ENCODE peak calls at places on chromosome 15, in seven cellular contexts. One of them, this sample, is unnamed.

GRCh38 chr15:35547775-35548364 is 1.9 kb upstream of the DPH6 start:
- DNase-seq in type B pancreatic cell: no peak
- DNase-seq in H9: peak
- DNase-seq in GM13977: no peak
- DNase-seq in cardiac fibroblast: no peak
- DNase-seq in bronchial epithelial cell: no peak
- DNase-seq in AG04450: no peak
- DNase-seq in this sample: no peak

GRCh38 chr15:98776607-98777281 is 128.4 kb downstream of the IGF1R start:
- DNase-seq in bronchial epithelial cell: no peak
- DNase-seq in GM13977: peak
- DNase-seq in H9: no peak
- DNase-seq in AG04450: no peak
- DNase-seq in type B pancreatic cell: no peak
- DNase-seq in cardiac fibroblast: no peak
- DNase-seq in this sample: no peak

GRCh38 chr15:38714309-38715072 is 149.9 kb upstream of the RASGRP1 start:
- DNase-seq in H9: no peak
- DNase-seq in GM13977: no peak
- DNase-seq in type B pancreatic cell: no peak
- DNase-seq in bronchial epithelial cell: peak
- DNase-seq in AG04450: peak
- DNase-seq in cardiac fibroblast: peak
- DNase-seq in this sample: no peak

GRCh38 chr15:23897091-23897490 is 210.0 kb upstream of the NDN start:
- DNase-seq in cardiac fibroblast: no peak
- DNase-seq in H9: no peak
- DNase-seq in GM13977: no peak
- DNase-seq in type B pancreatic cell: no peak
- DNase-seq in bronchial epithelial cell: no peak
- DNase-seq in AG04450: no peak
- DNase-seq in this sample: no peak

GRCh38 chr15:70160267-70160666 is 62.5 kb upstream of the TLE3 start:
- DNase-seq in GM13977: no peak
- DNase-seq in AG04450: no peak
- DNase-seq in H9: no peak
- DNase-seq in type B pancreatic cell: no peak
- DNase-seq in cardiac fibroblast: peak
- DNase-seq in bronchial epithelial cell: peak
- DNase-seq in this sample: no peak

GRCh38 chr15:90231028-90232017 is 2.4 kb downstream of the CIB1 start:
- DNase-seq in bronchial epithelial cell: peak
- DNase-seq in cardiac fibroblast: no peak
- DNase-seq in AG04450: no peak
- DNase-seq in type B pancreatic cell: no peak
- DNase-seq in GM13977: peak
- DNase-seq in H9: no peak
- DNase-seq in this sample: no peak

GRCh38 chr15:64144565-64145281 is 6.8 kb upstream of the SNX22 start:
- DNase-seq in GM13977: peak
- DNase-seq in cardiac fibroblast: no peak
- DNase-seq in bronchial epithelial cell: no peak
- DNase-seq in AG04450: no peak
- DNase-seq in H9: no peak
- DNase-seq in type B pancreatic cell: no peak
- DNase-seq in this sample: no peak

GRCh38 chr15:52699457-52699856 is 20.3 kb upstream of the ATOSA start:
- DNase-seq in cardiac fibroblast: no peak
- DNase-seq in H9: no peak
- DNase-seq in AG04450: no peak
- DNase-seq in type B pancreatic cell: no peak
- DNase-seq in GM13977: no peak
- DNase-seq in bronchial epithelial cell: no peak
- DNase-seq in this sample: no peak

GRCh38 chr15:65790692-65791334 is 1.3 kb downstream of the DENND4A start:
- DNase-seq in GM13977: peak
- DNase-seq in type B pancreatic cell: no peak
- DNase-seq in H9: no peak
- DNase-seq in bronchial epithelial cell: peak
- DNase-seq in AG04450: no peak
- DNase-seq in cardiac fibroblast: peak
- DNase-seq in this sample: no peak

GRCh38 chr15:41935566-41936020 is 36.8 kb downstream of the EHD4 start:
- DNase-seq in H9: no peak
- DNase-seq in bronchial epithelial cell: no peak
- DNase-seq in type B pancreatic cell: no peak
- DNase-seq in AG04450: no peak
- DNase-seq in cardiac fibroblast: no peak
- DNase-seq in GM13977: peak
- DNase-seq in this sample: no peak

GRCh38 chr15:100256096-100256984 is 85.4 kb downstream of the ADAMTS17 start:
- DNase-seq in H9: peak
- DNase-seq in bronchial epithelial cell: no peak
- DNase-seq in cardiac fibroblast: no peak
- DNase-seq in AG04450: no peak
- DNase-seq in type B pancreatic cell: peak
- DNase-seq in GM13977: no peak
- DNase-seq in this sample: no peak

GRCh38 chr15:100256985-100257650 is 84.7 kb downstream of the ADAMTS17 start:
- DNase-seq in bronchial epithelial cell: no peak
- DNase-seq in GM13977: no peak
- DNase-seq in cardiac fibroblast: no peak
- DNase-seq in type B pancreatic cell: peak
- DNase-seq in H9: no peak
- DNase-seq in AG04450: no peak
- DNase-seq in this sample: no peak

GRCh38 chr15:100255644-100256043 is 86.1 kb downstream of the ADAMTS17 start:
- DNase-seq in GM13977: no peak
- DNase-seq in cardiac fibroblast: no peak
- DNase-seq in AG04450: no peak
- DNase-seq in H9: no peak
- DNase-seq in type B pancreatic cell: no peak
- DNase-seq in bronchial epithelial cell: no peak
- DNase-seq in this sample: no peak

GRCh38 chr15:100261302-100262240 is 80.2 kb downstream of the ADAMTS17 start:
- DNase-seq in H9: no peak
- DNase-seq in AG04450: no peak
- DNase-seq in GM13977: no peak
- DNase-seq in bronchial epithelial cell: no peak
- DNase-seq in type B pancreatic cell: peak
- DNase-seq in cardiac fibroblast: no peak
- DNase-seq in this sample: no peak

DNA sequence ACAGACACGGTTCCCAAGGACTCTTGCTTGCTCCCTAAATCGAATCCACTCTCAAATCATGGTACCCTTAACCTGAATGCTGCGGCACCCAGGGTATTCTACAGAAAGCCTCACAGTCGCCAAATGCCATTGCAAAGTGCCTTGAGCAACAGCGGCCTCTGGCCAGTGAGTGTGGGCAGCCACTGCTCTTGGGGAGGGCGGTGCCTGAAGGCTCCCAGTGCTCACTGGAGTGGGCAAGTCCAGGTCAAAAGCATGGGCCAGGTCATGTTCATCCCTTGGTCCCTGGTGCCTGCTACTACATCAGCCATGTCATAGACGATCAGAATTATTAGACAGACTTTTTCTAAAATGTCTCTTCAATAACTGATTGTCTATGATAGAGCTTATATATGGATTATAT is 82.5 kb downstream of the ADAMTS17 start:
- DNase-seq in cardiac fibroblast: no peak
- DNase-seq in type B pancreatic cell: peak
- DNase-seq in H9: no peak
- DNase-seq in GM13977: no peak
- DNase-seq in AG04450: no peak
- DNase-seq in bronchial epithelial cell: no peak
- DNase-seq in this sample: no peak
- TF ChIP-seq CTCF in cardiac fibroblast: no peak
- TF ChIP-seq CTCF in type B pancreatic cell: no peak
- TF ChIP-seq CTCF in H9: no peak
- TF ChIP-seq CTCF in GM13977: no peak
- TF ChIP-seq CTCF in AG04450: no peak
- TF ChIP-seq CTCF in bronchial epithelial cell: no peak
- TF ChIP-seq CTCF in this sample: no peak

GRCh38 chr15:100725121-100726069 is 123.0 kb downstream of the ASB7 start:
- DNase-seq in AG04450: peak
- DNase-seq in bronchial epithelial cell: peak
- DNase-seq in cardiac fibroblast: peak
- DNase-seq in GM13977: no peak
- DNase-seq in type B pancreatic cell: peak
- DNase-seq in H9: peak
- DNase-seq in this sample: no peak
- TF ChIP-seq CTCF in AG04450: peak
- TF ChIP-seq CTCF in bronchial epithelial cell: no peak
- TF ChIP-seq CTCF in cardiac fibroblast: no peak
- TF ChIP-seq CTCF in GM13977: no peak
- TF ChIP-seq CTCF in type B pancreatic cell: no peak
- TF ChIP-seq CTCF in H9: no peak
- TF ChIP-seq CTCF in this sample: no peak

DNA sequence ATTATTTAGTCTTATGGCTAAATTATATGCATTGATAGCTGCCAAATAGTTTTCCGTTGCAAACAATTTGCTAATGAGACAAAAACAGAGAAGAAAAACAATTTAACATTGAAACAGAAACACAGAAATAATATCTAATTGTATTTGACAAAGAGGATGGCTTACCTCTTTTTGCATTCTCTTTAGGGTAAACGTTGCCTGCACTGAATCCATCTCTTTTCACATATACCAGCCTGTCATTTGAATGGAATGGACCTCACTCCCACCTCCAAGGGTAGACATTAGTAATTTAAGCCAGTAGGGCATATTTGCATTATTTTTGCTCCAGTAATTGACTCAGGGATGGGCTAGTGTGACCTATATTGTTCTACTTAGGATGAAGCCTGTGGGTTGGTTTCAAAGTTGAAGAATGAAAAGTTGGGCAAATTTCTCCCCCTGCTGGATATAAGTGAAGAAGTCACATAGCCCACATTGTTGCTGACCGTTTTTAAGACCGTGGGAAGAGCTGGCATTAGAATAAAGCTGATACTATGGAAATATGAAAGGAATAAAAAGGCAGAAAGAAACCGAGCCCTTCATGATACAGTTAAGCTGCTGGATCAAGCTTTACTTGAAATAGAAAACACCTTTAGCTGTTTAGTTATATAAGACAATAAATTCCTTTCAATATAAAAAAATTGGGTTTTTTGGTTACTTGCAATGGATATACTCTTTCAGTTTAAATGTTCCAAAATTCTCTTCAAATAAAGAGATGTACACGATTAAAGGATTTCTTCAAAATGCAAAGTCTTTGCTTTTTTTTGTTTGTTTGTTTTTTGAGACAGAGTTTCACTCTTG is 26.9 kb downstream of the PIERCE2 start:
- DNase-seq in GM13977: peak
- DNase-seq in AG04450: peak
- DNase-seq in cardiac fibroblast: peak
- DNase-seq in bronchial epithelial cell: peak
- DNase-seq in type B pancreatic cell: no peak
- DNase-seq in H9: no peak
- DNase-seq in this sample: peak
- TF ChIP-seq CTCF in GM13977: peak
- TF ChIP-seq CTCF in AG04450: peak
- TF ChIP-seq CTCF in cardiac fibroblast: peak
- TF ChIP-seq CTCF in bronchial epithelial cell: peak
- TF ChIP-seq CTCF in type B pancreatic cell: peak
- TF ChIP-seq CTCF in H9: peak
- TF ChIP-seq CTCF in this sample: peak

GRCh38 chr15:97482521-97482920 is 478.0 kb upstream of the ARRDC4 start:
- DNase-seq in bronchial epithelial cell: no peak
- DNase-seq in H9: peak
- DNase-seq in GM13977: no peak
- DNase-seq in cardiac fibroblast: no peak
- DNase-seq in type B pancreatic cell: no peak
- DNase-seq in AG04450: no peak
- DNase-seq in this sample: peak
- TF ChIP-seq CTCF in bronchial epithelial cell: no peak
- TF ChIP-seq CTCF in H9: peak
- TF ChIP-seq CTCF in GM13977: no peak
- TF ChIP-seq CTCF in cardiac fibroblast: no peak
- TF ChIP-seq CTCF in type B pancreatic cell: peak
- TF ChIP-seq CTCF in AG04450: no peak
- TF ChIP-seq CTCF in this sample: peak

DNA sequence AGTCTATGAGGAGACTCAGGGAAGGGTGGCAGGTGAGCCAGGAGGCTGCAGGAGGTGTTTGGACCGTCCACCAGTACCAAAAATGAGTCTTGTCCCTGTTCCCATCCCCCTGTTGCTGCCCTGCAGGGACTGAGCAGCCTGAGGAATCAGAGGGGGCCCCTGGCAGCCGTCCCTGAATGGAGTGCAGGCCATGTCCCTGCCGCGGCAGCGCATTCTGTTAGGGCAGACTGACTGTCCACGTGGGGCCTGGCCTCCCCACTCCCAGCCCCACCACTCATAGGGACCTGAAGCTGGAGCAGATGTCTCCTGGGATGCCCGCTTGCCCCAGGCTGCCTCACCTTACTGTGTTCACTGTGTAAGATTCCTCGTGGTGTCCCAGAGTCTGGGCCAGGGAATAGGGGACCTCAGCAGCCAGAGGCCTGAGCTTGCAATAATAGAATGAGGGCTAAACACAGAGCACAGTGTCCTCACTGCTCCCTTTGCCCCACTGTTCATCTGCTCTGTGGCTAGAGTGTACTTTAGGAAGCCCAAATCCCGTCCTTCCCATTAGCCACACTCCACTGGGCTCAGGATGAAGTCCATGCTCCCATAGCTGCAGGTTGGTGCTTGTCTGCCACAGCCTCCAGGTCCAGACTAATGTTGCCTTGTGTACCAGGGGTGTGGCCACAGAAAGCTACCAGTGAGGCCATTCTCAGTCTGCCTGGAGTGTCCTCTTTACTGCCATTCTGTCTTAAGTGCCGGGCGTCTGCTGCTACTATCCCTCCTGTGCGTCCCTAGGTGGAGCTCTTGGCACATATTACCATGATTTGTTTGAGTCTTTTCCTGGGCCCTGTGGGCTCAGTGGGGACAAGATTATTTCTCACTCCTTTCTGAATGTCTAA is 63.2 kb downstream of the HCN4 start:
- DNase-seq in H9: peak
- DNase-seq in type B pancreatic cell: no peak
- DNase-seq in cardiac fibroblast: peak
- DNase-seq in AG04450: peak
- DNase-seq in GM13977: peak
- DNase-seq in bronchial epithelial cell: peak
- DNase-seq in this sample: peak
- TF ChIP-seq CTCF in H9: peak
- TF ChIP-seq CTCF in type B pancreatic cell: peak
- TF ChIP-seq CTCF in cardiac fibroblast: peak
- TF ChIP-seq CTCF in AG04450: peak
- TF ChIP-seq CTCF in GM13977: peak
- TF ChIP-seq CTCF in bronchial epithelial cell: peak
- TF ChIP-seq CTCF in this sample: no peak

This sample was measured in endothelial cell.